ENCODE peak calls at places on chromosomes 2 and 18, in six cellular contexts. L is WERI-Rb-1, H is heart right ventricle, N is left ventricle myocardium inferior, O is adrenal gland, D is GM23338. R is an unnamed sample.

GRCh38 chr2:47046271-47046670 is 108.8 kb downstream of the STPG4 start:
- DNase-seq in N (no peak), D (no peak), L (no peak), O (no peak), H (no peak), R (no peak)

GRCh38 chr2:54008439-54008838 is 37.6 kb upstream of the PSME4 start:
- DNase-seq in H (no peak), L (no peak), D (no peak), O (no peak), N (no peak), R (no peak)

GRCh38 chr2:155393406-155393805 is 694.9 kb downstream of the KCNJ3 start:
- DNase-seq in D (no peak), L (no peak), H (no peak), N (no peak), O (no peak), R (no peak)

GRCh38 chr2:231780123-231780908 is 766 bp downstream of the PDE6D start:
- DNase-seq in H (peak; percentile 11), L (peak; percentile 12), N (no peak), D (peak; percentile 71), O (no peak), R (peak; percentile 64)

GRCh38 chr2:67485431-67485830 is 88.3 kb downstream of the ETAA1 start:
- DNase-seq in O (no peak), D (peak; percentile 6), H (no peak), N (no peak), L (no peak), R (no peak)

GRCh38 chr2:68420254-68420910 is 46.7 kb downstream of the FBXO48 start:
- DNase-seq in O (no peak), N (no peak), D (no peak), H (no peak), L (no peak), R (no peak)

GRCh38 chr18:67517224-67517765 is 775 bp upstream of the DSEL start:
- DNase-seq in D (peak; percentile 19), H (peak; percentile 14), L (no peak), O (peak; percentile 70), N (peak; percentile 20), R (peak; percentile 28)

GRCh38 chr2:204473224-204473623 is 72.1 kb upstream of the PARD3B start:
- DNase-seq in O (no peak), L (no peak), D (no peak), H (no peak), N (no peak), R (no peak)

GRCh38 chr18:37425182-37425581 is 140.4 kb downstream of the CELF4 start:
- DNase-seq in L (no peak), D (no peak), H (no peak), N (no peak), O (no peak), R (no peak)

GRCh38 chr18:57776354-57776753 is 26.8 kb downstream of the ATP8B1 start:
- DNase-seq in N (no peak), L (no peak), O (no peak), D (no peak), H (no peak), R (no peak)

GRCh38 chr2:198238429-198238828 is 434.0 kb downstream of the PLCL1 start:
- DNase-seq in H (no peak), N (no peak), D (no peak), O (no peak), L (no peak), R (no peak)

GRCh38 chr2:69372767-69373166 is 14.3 kb downstream of the GFPT1 start:
- DNase-seq in D (no peak), H (no peak), L (no peak), N (no peak), O (no peak), R (no peak)

GRCh38 chr2:175010848-175011254 is 5.7 kb upstream of the CHN1 start:
- DNase-seq in H (no peak), N (no peak), O (no peak), L (no peak), D (no peak), R (no peak)

GRCh38 chr2:109143214-109144187 is 14.5 kb downstream of the SH3RF3 start:
- DNase-seq in H (no peak), O (no peak), N (no peak), D (no peak), L (no peak), R (no peak)

GRCh38 chr2:199861116-199861774 is 10.3 kb upstream of the FTCDNL1 start:
- DNase-seq in L (no peak), D (peak; percentile 49), H (no peak), O (no peak), N (no peak), R (peak; percentile 14)

GRCh38 chr18:13615432-13615861 is 110.9 kb downstream of the FAM210A start:
- DNase-seq in O (no peak), D (no peak), N (no peak), H (no peak), L (no peak), R (no peak)

GRCh38 chr2:65361623-65362022 is 70.8 kb downstream of the SPRED2 start:
- DNase-seq in O (no peak), N (no peak), L (no peak), H (no peak), D (no peak), R (no peak)

DNA sequence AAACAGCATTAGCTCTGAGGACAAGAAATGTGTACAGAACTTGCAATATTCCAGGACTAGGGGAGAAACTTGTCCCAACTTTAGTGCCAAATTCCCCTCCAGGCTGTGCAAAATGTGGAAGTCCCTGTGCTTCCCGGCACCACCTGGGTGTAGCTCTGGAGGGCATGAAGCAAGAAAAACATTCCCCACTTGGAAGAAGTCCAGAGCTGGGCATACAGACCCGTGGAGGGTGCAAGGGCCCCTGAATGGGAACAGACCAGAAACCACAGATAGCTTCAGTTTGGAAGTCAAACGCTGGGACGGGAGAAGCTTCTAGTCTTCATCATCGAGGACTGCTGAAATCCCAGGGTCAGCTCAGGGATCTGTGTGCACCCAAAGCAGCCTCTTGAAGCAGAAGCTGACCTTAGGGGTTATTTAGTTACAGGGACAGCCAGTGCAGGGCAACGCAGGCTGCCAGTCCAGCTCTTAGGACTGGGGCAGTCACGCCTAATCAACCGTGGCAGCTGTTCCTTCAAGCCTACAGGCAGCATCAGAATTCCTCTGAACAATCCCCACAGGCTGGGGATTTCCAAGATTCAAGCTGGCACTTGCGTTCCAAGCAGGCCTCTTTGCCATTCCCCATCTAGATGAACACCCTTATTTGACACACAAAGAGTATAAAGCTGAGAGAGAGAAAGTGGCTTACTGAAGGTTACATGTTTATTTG is 269.4 kb downstream of the LOXHD1 start:
- DNase-seq in L (peak; percentile 67), D (no peak), N (no peak), H (no peak), O (no peak), R (no peak)
- H3K27ac ChIP-seq in L (no peak overlapping the region), D (no peak overlapping the region), N (peak overlapping the region; percentile 75), H (no peak overlapping the region), O (no peak overlapping the region), R (peak overlapping the region; percentile 44)

GRCh38 chr18:54765636-54766035 is 62.6 kb upstream of the RAB27B start:
- DNase-seq in D (no peak), L (no peak), N (no peak), H (no peak), O (no peak), R (no peak)

GRCh38 chr18:54766631-54767030 is 61.6 kb upstream of the RAB27B start:
- DNase-seq in L (no peak), D (no peak), H (no peak), N (no peak), O (no peak), R (no peak)

GRCh38 chr18:54762386-54762785 is 65.9 kb upstream of the RAB27B start:
- DNase-seq in L (no peak), H (no peak), O (no peak), D (no peak), N (no peak), R (peak; percentile 12)

GRCh38 chr18:54767094-54767493 is 61.2 kb upstream of the RAB27B start:
- DNase-seq in N (no peak), D (no peak), O (no peak), H (no peak), L (no peak), R (peak; percentile 38)

DNA sequence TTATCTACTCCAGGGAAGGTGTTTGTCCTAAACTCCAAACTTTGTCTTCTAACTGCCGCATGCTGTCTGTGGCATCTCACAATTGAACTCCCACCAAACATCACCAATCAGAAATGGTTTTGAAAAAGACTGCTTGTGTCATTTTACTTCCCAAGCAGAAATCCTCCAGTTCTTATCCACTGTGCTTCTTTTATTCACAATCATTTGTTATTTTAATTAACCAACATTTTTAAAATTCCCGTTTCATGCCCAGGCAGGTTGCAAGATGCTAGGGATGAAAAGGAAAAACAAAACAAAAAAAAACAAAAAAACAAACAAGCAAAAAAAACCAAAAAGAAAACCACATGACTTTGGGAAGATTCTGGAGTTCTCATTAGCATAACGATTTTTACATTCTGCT is 63.5 kb upstream of the RAB27B start:
- DNase-seq in H (no peak), O (no peak), L (no peak), N (no peak), D (peak; percentile 70), R (no peak)
- TF ChIP-seq CTCF in H (no peak), O (no peak), L (no peak), N (no peak), D (no peak), R (no peak)

GRCh38 chr2:64019975-64020281 is 700 bp upstream of the VPS54 start:
- DNase-seq in L (no peak), N (no peak), H (no peak), D (no peak), O (no peak), R (no peak)
- H3K27ac ChIP-seq in L (peak overlapping the region; percentile 92), N (peak overlapping the region; percentile 97), H (peak overlapping the region; percentile 97), D (peak overlapping the region; percentile 91), O (peak overlapping the region; percentile 94), R (peak overlapping the region; percentile 99)

DNA sequence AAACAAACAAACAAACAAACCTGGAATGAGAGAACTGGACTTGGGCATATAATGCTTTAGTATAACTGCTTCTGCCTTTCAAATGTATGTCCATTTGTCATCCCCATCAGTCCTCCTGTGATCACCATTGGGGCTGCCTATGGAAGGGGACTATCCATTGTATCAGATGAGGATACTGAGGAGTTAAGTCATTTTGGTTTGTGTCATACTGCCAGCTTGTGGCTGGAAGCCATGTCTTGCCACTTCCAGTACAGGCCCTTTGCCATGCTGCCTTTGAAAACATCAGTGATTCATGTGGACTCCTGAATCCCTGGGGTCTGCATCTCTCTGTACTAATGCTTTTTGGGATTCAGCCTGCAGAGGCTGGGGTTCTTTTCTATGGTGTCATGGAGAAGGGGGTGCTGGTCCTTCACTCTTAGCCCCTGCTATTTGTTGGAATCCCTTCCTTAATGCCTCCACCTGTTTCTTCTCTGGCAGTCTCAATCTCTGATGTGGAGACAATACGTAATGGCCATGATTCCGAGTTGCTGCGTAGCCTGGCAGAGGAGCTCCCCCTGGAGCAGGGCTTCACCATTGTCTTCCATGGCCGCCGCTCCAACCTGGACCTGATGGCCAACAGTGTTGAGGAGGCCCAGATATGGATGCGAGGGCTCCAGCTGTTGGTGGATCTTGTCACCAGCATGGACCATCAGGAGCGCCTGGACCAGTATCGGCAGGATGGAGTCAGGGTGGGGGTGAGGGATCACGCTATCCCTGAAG is 10.6 kb downstream of the PLCD4 start:
- DNase-seq in H (no peak), L (peak; percentile 31), D (peak; percentile 17), N (no peak), O (no peak), R (no peak)
- TF ChIP-seq CTCF in H (no peak), L (peak; percentile 73), D (no peak), N (no peak), O (no peak), R (no peak)